ENCODE peak calls at places on chromosomes 4 and X, in seven cellular contexts. P is suprapubic skin, T is spleen, S is body of pancreas, L is esophagus squamous epithelium, Z is sigmoid colon, G is stomach. O is an unnamed sample.

GRCh38 chr4:68700152-68700551 is 29.7 kb upstream of the UGT2B15 start:
- DNase-seq in P (no peak), T (no peak), S (no peak), L (no peak), Z (no peak), G (no peak), O (no peak)

GRCh38 chr4:38523054-38523453 is 140.9 kb upstream of the KLF3 start:
- DNase-seq in P (no peak), T (no peak), S (no peak), L (no peak), Z (no peak), G (no peak), O (no peak)

GRCh38 chrX:153924149-153924861 is 1.8 kb downstream of the ARHGAP4 start:
- DNase-seq in P (no peak), T (peak; percentile 88), S (no peak), L (no peak), Z (no peak), G (peak; percentile 44), O (no peak)

GRCh38 chr4:47913328-47913727 is 1.1 kb downstream of the NFXL1 start:
- DNase-seq in P (no peak), T (no peak), S (no peak), L (no peak), Z (no peak), G (no peak), O (no peak)

GRCh38 chrX:132489256-132490085 is 633 bp upstream of the MBNL3 start:
- DNase-seq in P (no peak), T (peak; percentile 92), S (peak; percentile 75), L (no peak), Z (peak; percentile 74), G (peak; percentile 78), O (peak; percentile 59)

GRCh38 chrX:84046403-84046984 is 141.5 kb downstream of the RPS6KA6 start:
- DNase-seq in P (peak; percentile 56), T (no peak), S (peak; percentile 12), L (no peak), Z (no peak), G (peak; percentile 31), O (no peak)

GRCh38 chrX:134971926-134972325 is 18.9 kb upstream of the SMIM10 start:
- DNase-seq in P (no peak), T (no peak), S (no peak), L (no peak), Z (no peak), G (no peak), O (no peak)

GRCh38 chr4:97819314-97819713 is 324.0 kb downstream of the STPG2 start:
- DNase-seq in P (no peak), T (no peak), S (no peak), L (no peak), Z (no peak), G (no peak), O (no peak)

GRCh38 chrX:40152706-40153334 is 55.1 kb upstream of the BCOR start:
- DNase-seq in P (no peak), T (peak; percentile 86), S (peak; percentile 71), L (no peak), Z (peak; percentile 77), G (peak; percentile 81), O (no peak)

GRCh38 chrX:104370089-104370488 is 115.4 kb upstream of the ESX1 start:
- DNase-seq in P (no peak), T (no peak), S (no peak), L (no peak), Z (no peak), G (no peak), O (no peak)

GRCh38 chrX:12076046-12076445 is 62.2 kb upstream of the FRMPD4 start:
- DNase-seq in P (no peak), T (no peak), S (no peak), L (no peak), Z (no peak), G (no peak), O (no peak)

GRCh38 chrX:9842541-9842940 is 56.3 kb downstream of the SHROOM2 start:
- DNase-seq in P (no peak), T (no peak), S (no peak), L (no peak), Z (no peak), G (no peak), O (no peak)

GRCh38 chr4:13944095-13944501 is 316.6 kb upstream of the BOD1L1 start:
- DNase-seq in P (no peak), T (no peak), S (no peak), L (no peak), Z (no peak), G (no peak), O (no peak)

GRCh38 chr4:152150214-152150613 is 385.7 kb downstream of the FBXW7 start:
- DNase-seq in P (no peak), T (no peak), S (no peak), L (no peak), Z (no peak), G (no peak), O (no peak)

GRCh38 chr4:5999830-6000365 is 18.3 kb downstream of the C4orf50 start:
- DNase-seq in P (peak; percentile 59), T (no peak), S (no peak), L (no peak), Z (peak; percentile 50), G (no peak), O (no peak)

GRCh38 chr4:29319663-29320340 is 1400.4 kb upstream of the PCDH7 start:
- DNase-seq in P (no peak), T (no peak), S (no peak), L (no peak), Z (no peak), G (no peak), O (no peak)

GRCh38 chrX:44878780-44879179 is 5.8 kb downstream of the KDM6A start:
- DNase-seq in P (no peak), T (no peak), S (no peak), L (no peak), Z (no peak), G (no peak), O (no peak)

GRCh38 chr4:175905939-175906338 is 93.9 kb upstream of the GPM6A start:
- DNase-seq in P (no peak), T (no peak), S (no peak), L (no peak), Z (no peak), G (no peak), O (no peak)
- H3K27me3 ChIP-seq in P (no peaks in the 10 kb centered on the region), T (no peaks in the 10 kb centered on the region), S (no peaks in the 10 kb centered on the region), L (no peaks in the 10 kb centered on the region), Z (no peaks in the 10 kb centered on the region), G (no peaks in the 10 kb centered on the region), O (no peaks in the 10 kb centered on the region)

GRCh38 chrX:31266172-31267076 is 194.6 kb upstream of the FTHL17 start:
- DNase-seq in P (peak; percentile 75), T (peak; percentile 79), S (peak; percentile 74), L (no peak), Z (peak; percentile 75), G (peak; percentile 65), O (peak; percentile 25)
- TF ChIP-seq POLR2A in P (no peak), T (no peak), S (peak; percentile 59), L (no peak), Z (no peak), G (no peak), O (peak; percentile 22)

DNA sequence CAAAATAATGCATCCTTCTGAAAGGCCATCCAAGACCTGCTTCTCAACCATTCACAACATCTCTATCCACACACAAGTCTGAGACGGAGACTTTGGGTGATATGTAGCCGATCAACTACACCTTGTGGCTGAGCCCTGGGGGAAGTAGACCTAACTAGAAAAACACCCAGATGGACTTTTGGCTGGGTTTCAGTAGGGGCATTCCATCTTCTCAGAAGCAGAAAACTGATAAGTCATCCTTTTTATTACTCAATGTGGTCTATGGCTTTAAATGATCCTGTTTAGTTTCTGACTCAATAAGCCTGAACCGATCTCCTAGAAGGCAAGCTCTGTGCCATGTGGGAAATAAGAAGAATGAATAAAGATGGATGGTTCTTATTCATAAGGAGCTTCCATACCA is 82.5 kb upstream of the AFF2 start:
- DNase-seq in P (no peak), T (no peak), S (no peak), L (no peak), Z (no peak), G (no peak), O (no peak)
- H3K4me1 ChIP-seq in P (no peaks in the 10 kb centered on the region), T (no peaks in the 10 kb centered on the region), S (no peaks in the 10 kb centered on the region), L (no peaks in the 10 kb centered on the region), Z (no peaks in the 10 kb centered on the region), G (no peaks in the 10 kb centered on the region), O (no peaks in the 10 kb centered on the region)

GRCh38 chrX:2521927-2522386 is 21.2 kb upstream of the DHRSX start:
- DNase-seq in P (no peak), T (peak; percentile 14), S (no peak), L (no peak), Z (no peak), G (no peak), O (no peak)
- H3K27me3 ChIP-seq in P (no peaks in the 10 kb centered on the region), T (no peaks in the 10 kb centered on the region), S (no peaks in the 10 kb centered on the region), L (no peaks in the 10 kb centered on the region), Z (no peaks in the 10 kb centered on the region), G (no peaks in the 10 kb centered on the region), O (no peaks in the 10 kb centered on the region)

GRCh38 chr4:1347410-1347864 is 429 bp downstream of the UVSSA start:
- DNase-seq in P (peak; percentile 88), T (peak; percentile 95), S (peak; percentile 76), L (no peak), Z (peak; percentile 91), G (peak; percentile 72), O (peak; percentile 81)
- TF ChIP-seq POLR2A in P (no peak), T (no peak), S (no peak), L (no peak), Z (no peak), G (no peak), O (peak; percentile 13)

GRCh38 chr4:128913228-128913627 is 103.7 kb downstream of the JADE1 start:
- DNase-seq in P (no peak), T (no peak), S (no peak), L (no peak), Z (no peak), G (no peak), O (no peak)
- H3K4me1 ChIP-seq in P (no peaks in the 10 kb centered on the region), T (peaks cover 10% of the 10 kb centered on the region), S (no peaks in the 10 kb centered on the region), L (no peaks in the 10 kb centered on the region), Z (no peaks in the 10 kb centered on the region), G (no peaks in the 10 kb centered on the region), O (no peaks in the 10 kb centered on the region)

DNA sequence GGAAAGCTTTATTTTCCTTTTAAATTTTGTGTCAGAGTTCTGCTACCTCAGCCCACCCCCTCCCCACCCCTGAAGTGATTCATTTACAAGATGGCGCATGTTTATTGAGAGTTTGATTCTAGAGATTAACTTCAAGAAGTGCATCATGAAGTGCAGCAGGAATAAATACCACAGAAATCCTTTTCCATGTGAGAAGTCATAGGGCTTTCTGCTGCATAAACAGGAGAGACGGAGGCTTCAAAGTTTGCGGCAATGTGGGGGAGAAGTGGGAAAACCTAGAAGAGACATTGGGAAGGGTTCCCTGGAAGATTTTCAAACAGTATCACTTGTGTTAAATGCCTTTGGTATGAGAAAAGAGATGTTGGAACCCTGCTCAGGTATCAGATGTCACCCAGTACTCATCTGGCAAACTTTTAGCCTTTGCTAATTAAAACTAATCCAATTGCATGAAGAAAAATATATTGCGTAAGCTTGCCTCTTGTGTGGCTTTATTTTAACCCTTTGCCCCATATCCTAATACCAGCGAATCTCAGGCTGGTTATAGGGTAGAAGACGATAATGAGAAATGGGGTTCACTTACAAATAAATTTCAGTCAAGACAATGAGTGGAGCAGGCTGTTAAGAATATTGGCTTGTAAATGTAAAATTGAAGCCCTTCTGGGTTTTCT is 15.5 kb downstream of the NHS start:
- DNase-seq in P (no peak), T (no peak), S (no peak), L (no peak), Z (no peak), G (no peak), O (no peak)
- H3K27me3 ChIP-seq in P (no peaks in the 10 kb centered on the region), T (no peaks in the 10 kb centered on the region), S (no peaks in the 10 kb centered on the region), L (no peaks in the 10 kb centered on the region), Z (no peaks in the 10 kb centered on the region), G (no peaks in the 10 kb centered on the region), O (no peaks in the 10 kb centered on the region)